ENCODE peak calls at places on chromosome 16, in nine cellular contexts. One of them, this sample, is unnamed. For H3K4me1, the result is how much of the 10 kb centered on the place peaks cover.

GRCh38 chr16:23478566-23478965 is 25.6 kb upstream of the COG7 start:
- DNase-seq in Caco-2: no peak
- DNase-seq in colonic mucosa: no peak
- DNase-seq in stomach: no peak
- DNase-seq in uterus: no peak
- DNase-seq in GM23248: no peak
- DNase-seq in effector memory CD4-positive, alpha-beta T cell: no peak
- DNase-seq in aorta: peak
- DNase-seq in CD4-positive, CD25-positive, alpha-beta regulatory T cell: no peak
- DNase-seq in this sample: no peak

GRCh38 chr16:9088848-9089247 is 2.6 kb upstream of the HAPSTR1 start:
- DNase-seq in CD4-positive, CD25-positive, alpha-beta regulatory T cell: no peak
- DNase-seq in stomach: no peak
- DNase-seq in aorta: no peak
- DNase-seq in effector memory CD4-positive, alpha-beta T cell: no peak
- DNase-seq in uterus: no peak
- DNase-seq in GM23248: no peak
- DNase-seq in colonic mucosa: no peak
- DNase-seq in Caco-2: no peak
- DNase-seq in this sample: no peak

GRCh38 chr16:27108826-27109665 is 42.3 kb downstream of the C16orf82 start:
- DNase-seq in aorta: no peak
- DNase-seq in effector memory CD4-positive, alpha-beta T cell: no peak
- DNase-seq in stomach: no peak
- DNase-seq in colonic mucosa: no peak
- DNase-seq in GM23248: no peak
- DNase-seq in CD4-positive, CD25-positive, alpha-beta regulatory T cell: no peak
- DNase-seq in Caco-2: no peak
- DNase-seq in uterus: no peak
- DNase-seq in this sample: no peak

GRCh38 chr16:13110124-13110796 is 208.9 kb downstream of the SHISA9 start:
- DNase-seq in GM23248: no peak
- DNase-seq in CD4-positive, CD25-positive, alpha-beta regulatory T cell: no peak
- DNase-seq in stomach: no peak
- DNase-seq in colonic mucosa: no peak
- DNase-seq in Caco-2: peak
- DNase-seq in effector memory CD4-positive, alpha-beta T cell: no peak
- DNase-seq in uterus: no peak
- DNase-seq in aorta: peak
- DNase-seq in this sample: peak

GRCh38 chr16:53821957-53822625 is 118.1 kb downstream of the FTO start:
- DNase-seq in effector memory CD4-positive, alpha-beta T cell: no peak
- DNase-seq in uterus: no peak
- DNase-seq in Caco-2: peak
- DNase-seq in aorta: no peak
- DNase-seq in stomach: no peak
- DNase-seq in colonic mucosa: no peak
- DNase-seq in GM23248: peak
- DNase-seq in CD4-positive, CD25-positive, alpha-beta regulatory T cell: no peak
- DNase-seq in this sample: peak

GRCh38 chr16:29649560-29650494 is 13.2 kb upstream of the SPN start:
- DNase-seq in effector memory CD4-positive, alpha-beta T cell: no peak
- DNase-seq in uterus: no peak
- DNase-seq in Caco-2: no peak
- DNase-seq in GM23248: no peak
- DNase-seq in CD4-positive, CD25-positive, alpha-beta regulatory T cell: no peak
- DNase-seq in aorta: no peak
- DNase-seq in colonic mucosa: no peak
- DNase-seq in stomach: no peak
- DNase-seq in this sample: no peak

GRCh38 chr16:70522216-70523000 is 946 bp downstream of the COG4 start:
- DNase-seq in effector memory CD4-positive, alpha-beta T cell: no peak
- DNase-seq in Caco-2: no peak
- DNase-seq in GM23248: no peak
- DNase-seq in colonic mucosa: no peak
- DNase-seq in stomach: no peak
- DNase-seq in uterus: no peak
- DNase-seq in CD4-positive, CD25-positive, alpha-beta regulatory T cell: peak
- DNase-seq in aorta: no peak
- DNase-seq in this sample: peak

GRCh38 chr16:19785512-19786130 is 67.5 kb downstream of the IQCK start:
- DNase-seq in effector memory CD4-positive, alpha-beta T cell: no peak
- DNase-seq in aorta: no peak
- DNase-seq in CD4-positive, CD25-positive, alpha-beta regulatory T cell: no peak
- DNase-seq in colonic mucosa: peak
- DNase-seq in uterus: no peak
- DNase-seq in stomach: no peak
- DNase-seq in GM23248: no peak
- DNase-seq in Caco-2: peak
- DNase-seq in this sample: no peak

GRCh38 chr16:51151951-51152663 is 1.0 kb upstream of the SALL1 start:
- DNase-seq in aorta: no peak
- DNase-seq in Caco-2: no peak
- DNase-seq in effector memory CD4-positive, alpha-beta T cell: no peak
- DNase-seq in uterus: peak
- DNase-seq in GM23248: peak
- DNase-seq in CD4-positive, CD25-positive, alpha-beta regulatory T cell: no peak
- DNase-seq in stomach: peak
- DNase-seq in colonic mucosa: peak
- DNase-seq in this sample: peak

GRCh38 chr16:72367841-72368240 is 195.9 kb upstream of the PMFBP1 start:
- DNase-seq in colonic mucosa: no peak
- DNase-seq in CD4-positive, CD25-positive, alpha-beta regulatory T cell: no peak
- DNase-seq in effector memory CD4-positive, alpha-beta T cell: no peak
- DNase-seq in Caco-2: no peak
- DNase-seq in GM23248: peak
- DNase-seq in uterus: no peak
- DNase-seq in aorta: no peak
- DNase-seq in stomach: no peak
- DNase-seq in this sample: no peak

GRCh38 chr16:85332175-85332574 is 219.9 kb upstream of the CIBAR2 start:
- DNase-seq in CD4-positive, CD25-positive, alpha-beta regulatory T cell: no peak
- DNase-seq in GM23248: no peak
- DNase-seq in colonic mucosa: no peak
- DNase-seq in uterus: no peak
- DNase-seq in aorta: no peak
- DNase-seq in effector memory CD4-positive, alpha-beta T cell: no peak
- DNase-seq in Caco-2: no peak
- DNase-seq in stomach: no peak
- DNase-seq in this sample: no peak

GRCh38 chr16:19274178-19274797 is 11.2 kb upstream of the CLEC19A start:
- DNase-seq in Caco-2: no peak
- DNase-seq in colonic mucosa: no peak
- DNase-seq in GM23248: no peak
- DNase-seq in uterus: no peak
- DNase-seq in effector memory CD4-positive, alpha-beta T cell: no peak
- DNase-seq in CD4-positive, CD25-positive, alpha-beta regulatory T cell: no peak
- DNase-seq in aorta: no peak
- DNase-seq in stomach: peak
- DNase-seq in this sample: no peak

GRCh38 chr16:84985079-84986065 is 26.0 kb downstream of the ZDHHC7 start:
- DNase-seq in Caco-2: no peak
- DNase-seq in stomach: no peak
- DNase-seq in GM23248: peak
- DNase-seq in uterus: peak
- DNase-seq in CD4-positive, CD25-positive, alpha-beta regulatory T cell: no peak
- DNase-seq in effector memory CD4-positive, alpha-beta T cell: no peak
- DNase-seq in colonic mucosa: no peak
- DNase-seq in aorta: no peak
- DNase-seq in this sample: peak

GRCh38 chr16:74107795-74108610 is 188.6 kb upstream of the PSMD7 start:
- DNase-seq in aorta: no peak
- DNase-seq in stomach: peak
- DNase-seq in colonic mucosa: peak
- DNase-seq in GM23248: peak
- DNase-seq in uterus: no peak
- DNase-seq in CD4-positive, CD25-positive, alpha-beta regulatory T cell: peak
- DNase-seq in Caco-2: peak
- DNase-seq in effector memory CD4-positive, alpha-beta T cell: no peak
- DNase-seq in this sample: peak

GRCh38 chr16:57998484-57998883 is 2.0 kb downstream of the ZNF319 start:
- DNase-seq in effector memory CD4-positive, alpha-beta T cell: peak
- DNase-seq in colonic mucosa: peak
- DNase-seq in aorta: peak
- DNase-seq in uterus: no peak
- DNase-seq in stomach: peak
- DNase-seq in Caco-2: no peak
- DNase-seq in CD4-positive, CD25-positive, alpha-beta regulatory T cell: peak
- DNase-seq in GM23248: peak
- DNase-seq in this sample: peak

GRCh38 chr16:30185141-30185682 is 1.8 kb downstream of the CORO1A start:
- DNase-seq in colonic mucosa: no peak
- DNase-seq in effector memory CD4-positive, alpha-beta T cell: no peak
- DNase-seq in CD4-positive, CD25-positive, alpha-beta regulatory T cell: no peak
- DNase-seq in aorta: peak
- DNase-seq in Caco-2: no peak
- DNase-seq in GM23248: no peak
- DNase-seq in stomach: no peak
- DNase-seq in uterus: no peak
- DNase-seq in this sample: no peak

DNA sequence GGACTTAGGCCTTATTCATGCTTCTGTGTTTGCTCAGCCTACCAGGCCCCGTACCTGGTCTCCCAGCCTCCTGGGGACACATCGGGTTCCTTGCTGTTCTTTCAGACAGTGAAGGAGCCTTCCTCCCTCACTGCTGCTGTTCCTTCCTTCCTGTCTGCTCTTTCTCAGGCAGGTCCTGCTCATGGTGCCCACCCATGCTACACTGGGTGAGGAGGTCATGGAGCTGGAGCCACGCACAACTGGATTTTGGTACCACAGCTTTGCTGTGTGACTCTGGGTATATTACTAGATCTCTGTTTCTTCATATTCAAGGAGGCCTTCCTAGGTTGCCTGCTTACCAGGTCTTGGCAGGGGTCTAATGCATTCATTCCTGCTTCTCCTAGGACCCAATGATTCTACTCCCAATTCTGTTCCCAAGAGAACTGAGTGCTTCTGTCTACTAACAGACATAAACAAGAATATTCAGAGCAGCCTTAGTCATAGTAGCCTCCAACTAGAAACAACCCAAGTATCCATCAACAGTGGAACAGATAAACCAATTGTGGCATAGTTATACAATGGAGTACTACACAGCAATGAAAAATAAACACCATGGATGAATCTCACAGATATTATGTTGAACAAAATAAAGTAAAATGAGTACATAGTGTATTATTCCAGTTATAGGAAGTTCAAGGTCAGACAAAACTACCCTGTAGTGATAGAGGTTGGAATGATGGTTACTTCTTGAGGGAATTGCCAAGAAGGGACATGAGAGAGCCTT is 121.8 kb downstream of the CMIP start:
- DNase-seq in CD4-positive, CD25-positive, alpha-beta regulatory T cell: no peak
- DNase-seq in colonic mucosa: no peak
- DNase-seq in stomach: no peak
- DNase-seq in uterus: no peak
- DNase-seq in GM23248: no peak
- DNase-seq in Caco-2: no peak
- DNase-seq in effector memory CD4-positive, alpha-beta T cell: no peak
- DNase-seq in aorta: no peak
- DNase-seq in this sample: no peak
- H3K4me1 ChIP-seq in CD4-positive, CD25-positive, alpha-beta regulatory T cell: under half
- H3K4me1 ChIP-seq in colonic mucosa: under half
- H3K4me1 ChIP-seq in stomach: under half
- H3K4me1 ChIP-seq in uterus: under half
- H3K4me1 ChIP-seq in GM23248: under half
- H3K4me1 ChIP-seq in Caco-2: under half
- H3K4me1 ChIP-seq in effector memory CD4-positive, alpha-beta T cell: under half
- H3K4me1 ChIP-seq in aorta: under half
- H3K4me1 ChIP-seq in this sample: under half

DNA sequence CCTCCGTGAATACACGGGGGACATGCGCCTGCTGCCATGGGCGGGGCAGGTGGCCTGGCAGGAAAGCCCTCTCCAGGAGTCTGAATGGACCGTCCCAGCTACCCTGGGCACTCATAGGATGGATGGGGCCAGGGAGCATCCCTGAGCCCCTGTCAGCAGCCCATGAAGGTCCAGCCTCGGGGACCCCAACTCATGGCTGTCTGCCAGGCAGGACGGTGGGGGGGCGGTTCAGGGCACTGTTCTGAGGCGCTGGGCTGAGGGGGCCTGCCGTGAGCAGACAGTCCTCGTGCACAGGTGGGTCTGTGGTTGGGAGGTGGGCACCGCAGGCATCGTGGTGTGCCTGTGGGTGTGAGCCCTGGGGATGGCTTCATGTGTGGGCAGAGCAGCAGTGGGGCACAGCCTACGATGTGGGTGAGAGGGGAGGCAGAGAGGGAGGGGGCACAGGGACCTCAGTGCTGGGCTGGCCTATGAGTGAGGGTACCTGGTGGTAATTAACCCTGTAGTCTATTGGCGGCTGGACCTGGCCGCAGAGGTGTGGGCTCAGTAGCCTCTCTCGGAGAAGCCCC is 6.5 kb upstream of the PKMYT1 start:
- DNase-seq in effector memory CD4-positive, alpha-beta T cell: no peak
- DNase-seq in colonic mucosa: no peak
- DNase-seq in stomach: no peak
- DNase-seq in CD4-positive, CD25-positive, alpha-beta regulatory T cell: no peak
- DNase-seq in Caco-2: no peak
- DNase-seq in GM23248: no peak
- DNase-seq in aorta: no peak
- DNase-seq in uterus: no peak
- DNase-seq in this sample: no peak
- H3K4me1 ChIP-seq in effector memory CD4-positive, alpha-beta T cell: under half
- H3K4me1 ChIP-seq in colonic mucosa: under half
- H3K4me1 ChIP-seq in stomach: under half
- H3K4me1 ChIP-seq in CD4-positive, CD25-positive, alpha-beta regulatory T cell: under half
- H3K4me1 ChIP-seq in Caco-2: under half
- H3K4me1 ChIP-seq in GM23248: under half
- H3K4me1 ChIP-seq in aorta: under half
- H3K4me1 ChIP-seq in uterus: under half
- H3K4me1 ChIP-seq in this sample: under half

DNA sequence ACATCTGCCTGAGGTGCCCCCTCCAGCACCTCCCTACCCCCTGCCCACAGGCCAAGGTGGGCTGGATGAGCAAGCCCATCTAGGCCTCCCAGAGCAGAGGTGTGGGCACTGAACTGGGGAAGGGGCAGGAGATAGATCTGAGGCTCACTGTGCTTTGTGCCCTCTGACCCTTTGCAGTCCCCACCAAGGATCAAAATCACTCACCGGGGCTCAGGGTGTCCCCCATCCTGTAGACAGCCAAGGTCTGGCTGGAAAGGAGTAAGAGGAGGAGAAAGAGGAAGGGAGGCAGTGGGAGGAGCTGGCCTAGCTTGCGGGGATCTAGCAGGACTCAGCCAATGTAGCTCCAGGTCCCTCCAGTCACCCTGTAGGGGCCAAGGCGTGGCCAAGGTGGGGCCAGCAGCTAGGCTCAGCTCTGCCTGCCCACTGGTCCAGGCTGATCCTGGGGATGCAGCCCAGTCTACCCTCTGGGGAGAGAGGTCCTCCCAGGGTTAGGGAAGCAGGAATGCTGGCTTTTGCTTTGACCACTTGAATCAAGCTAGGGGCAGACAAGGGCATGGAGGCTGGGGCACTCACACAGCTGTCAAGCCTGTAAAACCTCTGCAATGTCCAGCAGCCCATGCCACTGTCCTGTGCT is 1.8 kb downstream of the SLC12A4 start:
- DNase-seq in effector memory CD4-positive, alpha-beta T cell: no peak
- DNase-seq in CD4-positive, CD25-positive, alpha-beta regulatory T cell: no peak
- DNase-seq in uterus: no peak
- DNase-seq in stomach: no peak
- DNase-seq in colonic mucosa: no peak
- DNase-seq in GM23248: peak
- DNase-seq in Caco-2: peak
- DNase-seq in aorta: no peak
- DNase-seq in this sample: peak
- H3K4me1 ChIP-seq in effector memory CD4-positive, alpha-beta T cell: under half
- H3K4me1 ChIP-seq in CD4-positive, CD25-positive, alpha-beta regulatory T cell: under half
- H3K4me1 ChIP-seq in uterus: under half
- H3K4me1 ChIP-seq in stomach: half or more
- H3K4me1 ChIP-seq in colonic mucosa: under half
- H3K4me1 ChIP-seq in GM23248: under half
- H3K4me1 ChIP-seq in Caco-2: under half
- H3K4me1 ChIP-seq in aorta: under half
- H3K4me1 ChIP-seq in this sample: under half

GRCh38 chr16:49875812-49876715 is 20.2 kb upstream of the ZNF423 start:
- DNase-seq in colonic mucosa: no peak
- DNase-seq in effector memory CD4-positive, alpha-beta T cell: no peak
- DNase-seq in GM23248: peak
- DNase-seq in Caco-2: no peak
- DNase-seq in uterus: no peak
- DNase-seq in CD4-positive, CD25-positive, alpha-beta regulatory T cell: no peak
- DNase-seq in aorta: no peak
- DNase-seq in stomach: no peak
- DNase-seq in this sample: peak
- H3K4me1 ChIP-seq in colonic mucosa: under half
- H3K4me1 ChIP-seq in effector memory CD4-positive, alpha-beta T cell: under half
- H3K4me1 ChIP-seq in GM23248: under half
- H3K4me1 ChIP-seq in Caco-2: under half
- H3K4me1 ChIP-seq in uterus: under half
- H3K4me1 ChIP-seq in CD4-positive, CD25-positive, alpha-beta regulatory T cell: under half
- H3K4me1 ChIP-seq in aorta: under half
- H3K4me1 ChIP-seq in stomach: under half
- H3K4me1 ChIP-seq in this sample: under half